ENCODE peak calls at places on chromosome 6, in eight cellular contexts. F is Calu3, N is prostate gland, L is fibroblast of lung, B is fibroblast of mammary gland, D is SK-N-SH, K is A549, S is nephron progenitor cell. O is an unnamed sample.

GRCh38 chr6:26366504-26366903 is 1.5 kb downstream of the BTN3A2 start:
- DNase-seq in F (no peak), N (no peak), L (peak; percentile 35), B (peak; percentile 22), D (peak; percentile 46), K (no peak), S (no peak), O (no peak)

GRCh38 chr6:27772261-27773001 is 139.8 kb downstream of the OR2B2 start:
- DNase-seq in F (peak; percentile 94), N (peak; percentile 81), L (peak; percentile 77), B (peak; percentile 82), D (peak; percentile 83), K (peak; percentile 58), S (peak; percentile 89), O (peak; percentile 93)

GRCh38 chr6:4935486-4935885 is 68.4 kb downstream of the RPP40 start:
- DNase-seq in F (no peak), N (no peak), L (no peak), B (no peak), D (no peak), K (no peak), S (no peak), O (no peak)

GRCh38 chr6:13327691-13328075 is 654 bp downstream of the TBC1D7 start:
- DNase-seq in F (no peak), N (no peak), L (no peak), B (no peak), D (no peak), K (no peak), S (no peak), O (no peak)

GRCh38 chr6:91276315-91276714 is 689.4 kb upstream of the MAP3K7 start:
- DNase-seq in F (no peak), N (no peak), L (peak; percentile 27), B (no peak), D (peak; percentile 18), K (no peak), S (no peak), O (no peak)

GRCh38 chr6:31037692-31038091 is 27.4 kb downstream of the MUC22 start:
- DNase-seq in F (no peak), N (no peak), L (no peak), B (peak; percentile 22), D (no peak), K (no peak), S (no peak), O (no peak)

GRCh38 chr6:34046617-34047016 is 99.3 kb downstream of the GRM4 start:
- DNase-seq in F (no peak), N (no peak), L (no peak), B (no peak), D (no peak), K (no peak), S (no peak), O (no peak)

GRCh38 chr6:5638666-5639065 is 368.1 kb downstream of the NRN1 start:
- DNase-seq in F (no peak), N (no peak), L (no peak), B (no peak), D (no peak), K (no peak), S (no peak), O (no peak)

GRCh38 chr6:85058806-85059205 is 294.4 kb upstream of the TBX18 start:
- DNase-seq in F (no peak), N (no peak), L (no peak), B (peak; percentile 28), D (no peak), K (no peak), S (no peak), O (no peak)

GRCh38 chr6:108835218-108835850 is 12.9 kb upstream of the ARMC2 start:
- DNase-seq in F (peak; percentile 87), N (peak; percentile 90), L (peak; percentile 82), B (peak; percentile 80), D (peak; percentile 89), K (peak; percentile 58), S (peak; percentile 88), O (peak; percentile 84)

GRCh38 chr6:33273924-33274902 is 2.3 kb downstream of the RPS18 start:
- DNase-seq in F (no peak), N (no peak), L (no peak), B (no peak), D (no peak), K (no peak), S (no peak), O (no peak)

GRCh38 chr6:35449287-35449881 is 2.8 kb upstream of the FANCE start:
- DNase-seq in F (peak; percentile 37), N (peak; percentile 25), L (peak; percentile 79), B (peak; percentile 71), D (peak; percentile 85), K (peak; percentile 79), S (peak; percentile 41), O (no peak)

GRCh38 chr6:41040911-41041536 is 1.2 kb upstream of the TSPO2 start:
- DNase-seq in F (no peak), N (no peak), L (no peak), B (no peak), D (no peak), K (no peak), S (no peak), O (no peak)

GRCh38 chr6:41037107-41037900 is 1.7 kb downstream of the UNC5CL start:
- DNase-seq in F (no peak), N (no peak), L (no peak), B (peak; percentile 52), D (no peak), K (no peak), S (no peak), O (no peak)

GRCh38 chr6:41036601-41037000 is 2.4 kb downstream of the UNC5CL start:
- DNase-seq in F (no peak), N (no peak), L (no peak), B (no peak), D (no peak), K (no peak), S (no peak), O (no peak)

GRCh38 chr6:41040101-41040910 is 1.3 kb upstream of the UNC5CL start:
- DNase-seq in F (peak; percentile 84), N (no peak), L (no peak), B (peak; percentile 24), D (no peak), K (peak; percentile 64), S (no peak), O (no peak)

DNA sequence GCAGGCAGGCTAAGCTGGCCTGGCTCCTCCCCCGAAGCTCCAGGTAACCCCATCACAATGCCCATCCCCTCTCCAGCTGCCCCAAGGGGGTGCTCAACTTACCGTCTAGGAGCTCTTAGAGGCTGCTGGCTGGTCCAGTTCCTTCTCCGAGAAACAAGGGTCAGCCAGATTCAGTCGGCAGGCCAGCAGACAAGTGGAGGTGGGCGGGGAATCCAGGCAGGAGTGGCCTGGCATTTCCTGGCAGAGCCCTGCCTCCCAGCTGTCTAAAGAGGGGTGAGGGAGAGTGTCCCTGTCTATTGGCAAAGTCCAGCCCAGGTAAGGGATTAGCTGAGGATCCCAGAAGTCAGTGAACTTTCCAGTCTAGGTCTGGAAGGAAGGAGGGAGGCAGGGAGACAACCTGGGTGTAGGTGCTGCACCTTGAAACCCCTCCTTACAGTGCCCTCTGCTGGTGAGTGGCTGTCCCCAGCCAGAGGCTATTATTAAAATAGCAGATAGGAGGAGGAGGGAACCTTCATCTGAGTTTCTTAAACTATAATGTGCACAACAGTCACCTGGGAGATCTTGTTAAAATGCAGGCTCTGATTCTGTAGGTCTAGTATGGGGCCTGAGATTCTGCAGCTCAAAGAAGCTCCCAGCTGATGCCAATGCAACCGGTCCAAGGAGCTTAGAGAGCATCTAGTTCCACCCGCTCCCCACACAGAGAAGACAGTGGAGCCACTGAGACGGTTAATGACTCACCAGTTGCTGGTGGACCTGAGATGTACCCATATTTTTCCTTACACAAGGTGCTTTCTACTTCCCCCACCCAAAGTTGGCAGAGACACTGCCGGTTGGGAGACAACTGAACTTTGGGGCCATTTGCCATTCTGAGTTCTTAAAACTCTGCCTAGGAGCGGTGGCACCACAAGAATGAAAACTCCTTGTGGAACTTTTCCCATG is at the start of gene UNC5CL:
- DNase-seq in F (peak; percentile 91), N (peak; percentile 29), L (peak; percentile 15), B (peak; percentile 15), D (peak; percentile 45), K (peak; percentile 64), S (peak; percentile 54), O (peak; percentile 63)
- TF ChIP-seq CTCF in F (peak; percentile 76), N (peak; percentile 48), L (peak; percentile 57), B (peak; percentile 76), D (peak; percentile 63), K (peak; percentile 70), S (peak; percentile 66), O (peak; percentile 86)

GRCh38 chr6:24283043-24283985 is 74.5 kb downstream of the DCDC2 start:
- DNase-seq in F (peak; percentile 89), N (peak; percentile 43), L (peak; percentile 72), B (peak; percentile 71), D (peak; percentile 78), K (peak; percentile 83), S (peak; percentile 68), O (peak; percentile 66)

GRCh38 chr6:24287239-24287638 is 70.6 kb downstream of the DCDC2 start:
- DNase-seq in F (no peak), N (no peak), L (no peak), B (no peak), D (no peak), K (no peak), S (no peak), O (no peak)

DNA sequence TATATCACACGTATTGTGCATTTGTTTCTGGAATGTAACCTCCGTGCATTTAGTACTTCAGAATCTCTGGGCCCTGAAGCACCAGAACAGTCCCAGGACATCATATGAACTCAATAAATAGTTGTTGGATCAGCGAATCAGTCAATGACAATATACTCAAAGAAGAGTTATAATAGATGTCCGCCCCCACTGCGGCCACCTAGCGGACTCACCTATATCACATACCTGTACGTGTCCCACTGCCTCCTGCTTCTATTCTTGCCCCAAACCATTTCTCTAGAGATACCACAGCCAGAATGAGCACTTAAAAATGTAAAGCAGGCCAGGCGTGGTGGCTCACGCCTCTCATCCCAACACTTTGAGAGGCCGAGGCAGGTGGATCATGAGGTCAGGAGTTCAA is 73.9 kb downstream of the DCDC2 start:
- DNase-seq in F (peak; percentile 58), N (no peak), L (no peak), B (no peak), D (no peak), K (no peak), S (no peak), O (no peak)
- TF ChIP-seq CTCF in F (peak; percentile 50), N (no peak), L (no peak), B (no peak), D (no peak), K (no peak), S (no peak), O (no peak)

GRCh38 chr6:22956029-22956715 is 386.8 kb downstream of the HDGFL1 start:
- DNase-seq in F (no peak), N (peak; percentile 46), L (no peak), B (no peak), D (no peak), K (no peak), S (no peak), O (no peak)
- TF ChIP-seq CTCF in F (no peak), N (no peak), L (no peak), B (no peak), D (no peak), K (no peak), S (no peak), O (no peak)

GRCh38 chr6:155152211-155153076 is 111.4 kb upstream of the CLDN20 start:
- DNase-seq in F (no peak), N (no peak), L (no peak), B (no peak), D (no peak), K (no peak), S (peak; percentile 26), O (peak; percentile 31)
- TF ChIP-seq CTCF in F (no peak), N (no peak), L (no peak), B (peak; percentile 11), D (peak; percentile 10), K (no peak), S (peak; percentile 34), O (no peak)

GRCh38 chr6:133959667-133960368 is 6.8 kb downstream of the TBPL1 start:
- DNase-seq in F (no peak), N (no peak), L (no peak), B (no peak), D (no peak), K (no peak), S (no peak), O (no peak)
- TF ChIP-seq CTCF in F (no peak), N (no peak), L (no peak), B (no peak), D (no peak), K (no peak), S (no peak), O (no peak)